ENCODE peak calls at places on chromosomes 13 and 19, in seven cellular contexts. Z is Right ventricle myocardium superior; I is activated naive CD4-positive, alpha-beta T cell treated with Interleukin-2 at 50 U/mL for 16 hours; O is NCI-H146; C is fibroblast of the conjunctiva; L is A549; T is left kidney. A is an unnamed sample.

GRCh38 chr13:26051231-26052135 is at the start of gene SHISA2:
- DNase-seq in O (peak; percentile 44), L (no peak), T (peak; percentile 93), C (peak; percentile 6), I (peak; percentile 16), Z (peak; percentile 49), A (no peak)

GRCh38 chr13:99083976-99084375 is 106.1 kb upstream of the DOCK9 start:
- DNase-seq in C (no peak), T (no peak), L (no peak), I (no peak), O (peak; percentile 22), Z (no peak), A (no peak)

GRCh38 chr13:79361299-79361698 is 44.8 kb downstream of the RBM26 start:
- DNase-seq in L (no peak), C (no peak), T (no peak), O (no peak), I (no peak), Z (no peak), A (no peak)

GRCh38 chr13:63408227-63409202 is 1992.9 kb upstream of the PCDH20 start:
- DNase-seq in O (no peak), C (peak; percentile 65), T (peak; percentile 33), Z (no peak), I (no peak), L (no peak), A (no peak)

GRCh38 chr13:113378825-113379224 is 14.9 kb upstream of the GRTP1 start:
- DNase-seq in I (no peak), Z (no peak), C (no peak), T (no peak), L (no peak), O (no peak), A (no peak)

GRCh38 chr19:1251503-1252220 is 3.3 kb downstream of the MIDN start:
- DNase-seq in T (peak; percentile 67), O (no peak), C (no peak), L (no peak), I (peak; percentile 63), Z (no peak), A (no peak)

GRCh38 chr13:30702006-30702405 is 33.3 kb upstream of the ALOX5AP start:
- DNase-seq in I (no peak), O (no peak), T (no peak), Z (no peak), C (no peak), L (no peak), A (no peak)

GRCh38 chr19:33064778-33065550 is at the start of gene RHPN2:
- DNase-seq in I (peak; percentile 65), T (peak; percentile 88), C (peak; percentile 36), O (peak; percentile 78), Z (peak; percentile 75), L (peak; percentile 94), A (no peak)

GRCh38 chr13:93603043-93603442 is 376.4 kb downstream of the GPC6 start:
- DNase-seq in T (no peak), C (peak; percentile 89), I (no peak), O (no peak), Z (no peak), L (no peak), A (peak; percentile 17)

GRCh38 chr13:110546933-110547332 is 14.6 kb downstream of the RAB20 start:
- DNase-seq in L (peak; percentile 75), C (peak; percentile 87), T (no peak), I (no peak), Z (peak; percentile 88), O (no peak), A (no peak)

GRCh38 chr19:4707956-4708650 is 15.5 kb downstream of the DPP9 start:
- DNase-seq in O (no peak), T (no peak), Z (peak; percentile 75), C (peak; percentile 33), L (no peak), I (no peak), A (no peak)

GRCh38 chr19:33388817-33389573 is 15.5 kb downstream of the CEBPG start:
- DNase-seq in L (no peak), O (no peak), Z (peak; percentile 78), I (no peak), T (no peak), C (no peak), A (no peak)

GRCh38 chr13:95480131-95480545 is 72.4 kb upstream of the CLDN10 start:
- DNase-seq in L (no peak), C (no peak), O (no peak), T (no peak), Z (peak; percentile 50), I (peak; percentile 13), A (no peak)

GRCh38 chr13:21326155-21327030 is 132.7 kb downstream of the ZDHHC20 start:
- DNase-seq in L (no peak), I (no peak), O (no peak), T (peak; percentile 69), Z (no peak), C (peak; percentile 24), A (peak; percentile 40)

GRCh38 chr13:37085656-37086055 is 19.8 kb downstream of the CSNK1A1L start:
- DNase-seq in C (no peak), L (no peak), Z (no peak), T (no peak), O (no peak), I (no peak), A (no peak)

GRCh38 chr19:41546386-41546789 is 29.6 kb upstream of the CEACAM21 start:
- DNase-seq in I (no peak), O (no peak), T (no peak), Z (peak; percentile 55), C (no peak), L (no peak), A (no peak)

GRCh38 chr13:40172149-40172591 is 494.3 kb downstream of the FOXO1 start:
- DNase-seq in T (peak; percentile 68), O (no peak), C (no peak), I (no peak), L (no peak), Z (no peak), A (no peak)

GRCh38 chr13:113033498-113033897 is 64.5 kb downstream of the MCF2L start:
- DNase-seq in L (no peak), Z (no peak), O (no peak), T (peak; percentile 35), I (no peak), C (no peak), A (no peak)

GRCh38 chr13:98216135-98216565 is 39.1 kb upstream of the RNF113B start:
- DNase-seq in I (no peak), Z (peak; percentile 55), O (no peak), C (no peak), T (no peak), L (peak; percentile 13), A (peak; percentile 62)

GRCh38 chr13:94708971-94709614 is 3.3 kb downstream of the SOX21 start:
- DNase-seq in L (no peak), I (no peak), Z (no peak), O (no peak), C (no peak), T (peak; percentile 20), A (no peak)

GRCh38 chr19:32363175-32363574 is 17.8 kb downstream of the ZNF507 start:
- DNase-seq in I (no peak), T (no peak), O (no peak), C (no peak), L (no peak), Z (no peak), A (no peak)

GRCh38 chr13:39038569-39038898 is 278 bp downstream of the NHLRC3 start:
- DNase-seq in I (peak; percentile 67), L (no peak), C (no peak), T (no peak), O (peak; percentile 61), Z (no peak), A (no peak)

GRCh38 chr19:1291761-1292418 is 6.2 kb downstream of the EFNA2 start:
- DNase-seq in C (no peak), I (no peak), Z (no peak), O (no peak), L (no peak), T (no peak), A (no peak)

GRCh38 chr19:33339016-33339749 is 34.3 kb upstream of the CEBPG start:
- DNase-seq in Z (no peak), I (no peak), T (no peak), C (no peak), O (no peak), L (no peak), A (no peak)

GRCh38 chr19:35736913-35737886 is 5.1 kb downstream of the IGFLR1 start:
- DNase-seq in I (no peak), Z (no peak), T (no peak), L (peak; percentile 82), O (no peak), C (no peak), A (no peak)

GRCh38 chr13:109816112-109816978 is 30.0 kb upstream of the IRS2 start:
- DNase-seq in Z (no peak), I (no peak), T (peak; percentile 48), C (peak; percentile 14), L (no peak), O (peak; percentile 72), A (peak; percentile 41)

GRCh38 chr13:75798353-75799245 is 162.5 kb downstream of the LMO7 start:
- DNase-seq in I (no peak), T (no peak), O (no peak), C (no peak), L (no peak), Z (no peak), A (no peak)

GRCh38 chr13:110182461-110182860 is 124.5 kb downstream of the COL4A1 start:
- DNase-seq in T (no peak), C (no peak), I (no peak), Z (no peak), O (no peak), L (no peak), A (no peak)

GRCh38 chr13:49540552-49540951 is 44.8 kb downstream of the PHF11 start:
- DNase-seq in C (no peak), Z (no peak), O (no peak), I (no peak), L (no peak), T (peak; percentile 32), A (no peak)

GRCh38 chr19:1206733-1207301 is 1.2 kb downstream of the STK11 start:
- DNase-seq in Z (no peak), C (no peak), T (peak; percentile 32), O (no peak), L (no peak), I (peak; percentile 37), A (no peak)

GRCh38 chr13:26967119-26968038 is 204.2 kb downstream of the USP12 start:
- DNase-seq in L (no peak), I (no peak), C (no peak), T (peak; percentile 46), Z (peak; percentile 69), O (no peak), A (no peak)

GRCh38 chr19:48135411-48135810 is 24.8 kb upstream of the PLA2G4C start:
- DNase-seq in I (no peak), O (no peak), L (peak; percentile 57), C (no peak), T (no peak), Z (no peak), A (no peak)

GRCh38 chr19:46082728-46083050 is 41.8 kb downstream of the IGFL3 start:
- DNase-seq in C (no peak), L (no peak), Z (no peak), I (no peak), T (no peak), O (no peak), A (no peak)

GRCh38 chr19:17830567-17831418 is 9.5 kb upstream of the INSL3 start:
- DNase-seq in Z (no peak), C (peak; percentile 57), L (peak; percentile 89), T (peak; percentile 91), I (peak; percentile 31), O (peak; percentile 86), A (peak; percentile 59)